ENCODE peak calls at places on chromosomes 6 and 20, in nine cellular contexts. U, H, L, M, J, Y, E, F and A are unnamed samples. For H3K36me3, the result is how much of the 10 kb centered on the place peaks cover.

GRCh38 chr20:52832151-52832550 is 140.0 kb upstream of the TSHZ2 start:
- DNase-seq in U (no peak), H (no peak), L (no peak), M (no peak), J (no peak), Y (no peak), E (no peak), F (no peak), A (no peak)

GRCh38 chr6:11778648-11779307 is at the start of gene ADTRP:
- DNase-seq in U (no peak), H (no peak), L (no peak), M (no peak), J (no peak), Y (peak), E (no peak), F (no peak), A (no peak)

GRCh38 chr20:45921618-45922189 is 9.7 kb upstream of the PLTP start:
- DNase-seq in U (no peak), H (no peak), L (no peak), M (no peak), J (no peak), Y (no peak), E (no peak), F (no peak), A (no peak)

GRCh38 chr20:53080969-53081871 is 109.1 kb downstream of the TSHZ2 start:
- DNase-seq in U (no peak), H (no peak), L (no peak), M (no peak), J (no peak), Y (no peak), E (peak), F (no peak), A (no peak)

GRCh38 chr6:135871296-135871695 is 19.8 kb downstream of the PDE7B start:
- DNase-seq in U (no peak), H (no peak), L (no peak), M (no peak), J (no peak), Y (no peak), E (no peak), F (no peak), A (no peak)

GRCh38 chr6:129593233-129593564 is 116.8 kb downstream of the ARHGAP18 start:
- DNase-seq in U (no peak), H (no peak), L (no peak), M (no peak), J (no peak), Y (no peak), E (no peak), F (no peak), A (no peak)

GRCh38 chr6:168865-169455 is 123.3 kb upstream of the DUSP22 start:
- DNase-seq in U (no peak), H (no peak), L (no peak), M (no peak), J (no peak), Y (no peak), E (peak), F (no peak), A (no peak)

GRCh38 chr6:167759206-167759605 is 67.5 kb upstream of the AFDN start:
- DNase-seq in U (no peak), H (no peak), L (no peak), M (no peak), J (peak), Y (no peak), E (no peak), F (no peak), A (no peak)

DNA sequence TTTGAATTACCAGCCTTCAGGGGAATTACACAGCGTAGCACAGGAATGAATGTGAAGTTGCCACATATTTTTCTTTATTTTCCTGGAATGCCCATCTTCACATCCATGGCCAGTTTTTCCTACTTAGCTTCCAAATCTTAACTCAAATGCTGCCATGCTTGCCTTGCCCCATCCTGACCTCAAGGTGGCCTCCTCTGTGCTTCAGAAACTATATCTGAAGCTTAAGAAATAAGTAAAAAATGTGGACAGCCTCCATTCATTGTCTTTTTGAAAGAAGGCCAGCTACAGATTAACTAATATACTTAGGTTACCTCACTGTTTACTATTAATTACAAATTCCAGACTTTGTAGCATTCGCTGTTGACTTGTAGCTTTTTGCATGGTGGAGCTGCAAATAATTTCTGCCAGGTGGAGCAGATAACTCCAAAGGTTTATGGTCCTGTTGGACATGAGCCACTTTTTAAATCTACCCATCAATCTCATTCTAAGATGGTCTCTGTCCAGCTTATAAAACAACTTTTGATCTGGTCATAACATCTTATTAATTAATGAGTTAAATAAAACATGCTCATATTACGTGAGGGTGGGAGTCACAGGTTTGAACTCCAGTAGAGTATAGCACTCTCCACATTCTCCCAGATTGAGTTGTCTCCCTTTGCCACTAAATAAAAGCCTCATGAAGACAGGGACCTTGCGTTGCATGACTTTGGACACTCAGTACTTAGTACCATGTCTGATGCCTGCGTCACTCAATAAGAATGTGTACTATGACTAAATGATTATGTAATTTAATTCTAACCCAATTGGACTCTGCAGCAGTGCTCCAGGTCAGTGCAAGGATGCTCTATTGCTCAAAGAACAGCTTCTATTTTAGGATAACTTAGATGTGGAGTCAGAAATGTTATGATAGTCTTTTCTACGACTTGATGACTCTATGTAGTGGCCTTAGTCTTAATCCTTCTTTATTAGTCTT is 678.6 kb upstream of the CITED2 start:
- DNase-seq in U (peak), H (no peak), L (no peak), M (peak), J (no peak), Y (no peak), E (peak), F (no peak), A (no peak)
- TF ChIP-seq CTCF in U (peak), H (peak), L (no peak), M (peak), J (no peak), Y (peak), E (peak), F (no peak), A (peak)

GRCh38 chr6:107635058-107635515 is 145.2 kb downstream of the SOBP start:
- DNase-seq in U (no peak), H (no peak), L (no peak), M (no peak), J (no peak), Y (no peak), E (no peak), F (no peak), A (no peak)
- H3K4me3 ChIP-seq in U (no peak), H (no peak), L (no peak), M (no peak), J (no peak), Y (peak), E (no peak), F (no peak), A (peak)

GRCh38 chr20:50607436-50607835 is 83.9 kb downstream of the RIPOR3 start:
- DNase-seq in U (peak), H (no peak), L (no peak), M (no peak), J (no peak), Y (no peak), E (no peak), F (no peak), A (no peak)
- H3K36me3 ChIP-seq in U (under half), H (under half), L (under half), M (under half), J (under half), Y (under half), E (under half), F (under half), A (under half)

DNA sequence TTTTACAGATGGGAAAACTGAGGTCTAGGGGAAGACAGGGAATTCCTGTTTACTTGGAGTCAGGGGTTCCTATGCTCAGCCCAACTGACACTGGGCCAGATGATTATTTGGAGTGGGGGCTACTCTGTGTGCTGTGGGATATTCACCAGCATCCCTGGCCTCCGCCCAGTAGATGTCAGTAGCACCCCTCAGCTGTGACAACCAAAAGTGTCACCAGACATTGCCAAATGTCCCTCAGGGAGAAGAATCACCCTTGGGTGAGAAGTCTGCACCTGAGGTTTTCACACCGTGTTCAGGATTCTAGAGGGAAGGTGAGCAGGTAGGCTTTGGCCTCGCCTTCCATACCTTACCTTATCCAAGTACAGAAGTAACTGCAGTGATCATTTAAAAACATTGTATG is 27.6 kb downstream of the CDH26 start:
- DNase-seq in U (no peak), H (no peak), L (peak), M (no peak), J (no peak), Y (no peak), E (no peak), F (no peak), A (peak)
- TF ChIP-seq CTCF in U (peak), H (peak), L (no peak), M (peak), J (no peak), Y (no peak), E (no peak), F (no peak), A (peak)

GRCh38 chr20:2693996-2694471 is 1.5 kb downstream of the EBF4 start:
- DNase-seq in U (no peak), H (no peak), L (no peak), M (no peak), J (peak), Y (no peak), E (no peak), F (no peak), A (no peak)

GRCh38 chr20:2693286-2693995 is 861 bp downstream of the EBF4 start:
- DNase-seq in U (peak), H (peak), L (peak), M (peak), J (peak), Y (no peak), E (no peak), F (peak), A (peak)

GRCh38 chr20:2692036-2692885 is at the start of gene EBF4:
- DNase-seq in U (peak), H (peak), L (peak), M (peak), J (peak), Y (peak), E (peak), F (no peak), A (peak)

GRCh38 chr20:2691663-2692035 is 931 bp upstream of the EBF4 start:
- DNase-seq in U (peak), H (no peak), L (no peak), M (no peak), J (no peak), Y (no peak), E (no peak), F (no peak), A (no peak)

GRCh38 chr20:2692886-2693285 is 306 bp downstream of the EBF4 start:
- DNase-seq in U (peak), H (no peak), L (no peak), M (peak), J (no peak), Y (no peak), E (no peak), F (no peak), A (no peak)
- H3K4me3 ChIP-seq in U (no peak), H (peak), L (peak), M (no peak), J (peak), Y (peak), E (no peak), F (no peak), A (peak)

DNA sequence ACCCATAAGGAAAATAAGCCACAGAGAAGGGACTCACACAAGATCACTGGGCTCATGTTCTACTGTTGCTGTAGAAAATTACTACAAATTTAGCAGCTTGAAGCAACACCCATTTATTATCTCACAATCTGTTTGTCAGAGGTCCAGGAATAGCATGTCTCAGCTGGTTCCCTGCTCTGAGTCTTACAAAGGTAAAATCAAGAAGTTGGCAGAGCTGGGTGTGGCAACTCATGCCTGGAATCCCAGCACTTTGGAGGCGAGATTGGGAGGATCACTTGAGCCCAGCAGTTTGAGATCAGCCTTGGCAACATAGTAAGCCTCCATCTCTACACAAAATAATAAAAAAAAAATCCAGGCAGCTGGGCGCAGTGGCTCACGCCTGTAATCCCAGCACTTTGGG is 28.5 kb upstream of the ZNF831 start:
- DNase-seq in U (no peak), H (no peak), L (no peak), M (no peak), J (no peak), Y (no peak), E (peak), F (no peak), A (no peak)
- H3K36me3 ChIP-seq in U (under half), H (under half), L (under half), M (under half), J (under half), Y (under half), E (under half), F (under half), A (under half)